ENCODE peak calls at places on chromosomes 6 and 20, in four cellular contexts. One of them, this sample, is unnamed.
A peak's percentile ranks its signal among the peaks of the same experiment; 100 is the strongest.

GRCh38 chr20:19001177-19001576 is 187.6 kb downstream of the SCP2D1 start:
- DNase-seq in GM12878: no peak
- DNase-seq in HepG2: no peak
- DNase-seq in A549: no peak
- DNase-seq in this sample: no peak

GRCh38 chr20:47038581-47039560 is 144.2 kb downstream of the EYA2 start:
- DNase-seq in GM12878: no peak
- DNase-seq in HepG2: no peak
- DNase-seq in A549: no peak
- DNase-seq in this sample: peak; percentile 31

GRCh38 chr6:29647927-29648642 is 8.8 kb upstream of the MOG start:
- DNase-seq in GM12878: no peak
- DNase-seq in HepG2: peak; percentile 39
- DNase-seq in A549: peak; percentile 43
- DNase-seq in this sample: peak; percentile 41

GRCh38 chr6:147700436-147701209 is 192.1 kb downstream of the SAMD5 start:
- DNase-seq in GM12878: no peak
- DNase-seq in HepG2: no peak
- DNase-seq in A549: no peak
- DNase-seq in this sample: no peak

GRCh38 chr6:98041921-98042320 is 758.9 kb upstream of the MMS22L start:
- DNase-seq in GM12878: no peak
- DNase-seq in HepG2: no peak
- DNase-seq in A549: no peak
- DNase-seq in this sample: no peak

GRCh38 chr6:51868591-51869355 is 218.6 kb downstream of the PKHD1 start:
- DNase-seq in GM12878: no peak
- DNase-seq in HepG2: no peak
- DNase-seq in A549: no peak
- DNase-seq in this sample: no peak

GRCh38 chr20:58612021-58612700 is 38.9 kb upstream of the STX16 start:
- DNase-seq in GM12878: no peak
- DNase-seq in HepG2: no peak
- DNase-seq in A549: no peak
- DNase-seq in this sample: peak; percentile 27

GRCh38 chr6:148611213-148611612 is 135.6 kb upstream of the UST start:
- DNase-seq in GM12878: no peak
- DNase-seq in HepG2: no peak
- DNase-seq in A549: no peak
- DNase-seq in this sample: no peak

GRCh38 chr6:126963077-126963809 is 155.2 kb upstream of the RSPO3 start:
- DNase-seq in GM12878: no peak
- DNase-seq in HepG2: no peak
- DNase-seq in A549: no peak
- DNase-seq in this sample: no peak

GRCh38 chr6:21738180-21739094 is 144.9 kb downstream of the SOX4 start:
- DNase-seq in GM12878: no peak
- DNase-seq in HepG2: no peak
- DNase-seq in A549: peak; percentile 84
- DNase-seq in this sample: no peak

GRCh38 chr6:150878347-150879213 is 13.1 kb downstream of the MTHFD1L start:
- DNase-seq in GM12878: no peak
- DNase-seq in HepG2: peak; percentile 86
- DNase-seq in A549: no peak
- DNase-seq in this sample: no peak

GRCh38 chr20:18380908-18381529 is 85.8 kb downstream of the DZANK1 start:
- DNase-seq in GM12878: no peak
- DNase-seq in HepG2: no peak
- DNase-seq in A549: no peak
- DNase-seq in this sample: no peak

GRCh38 chr6:155287762-155288161 is 23.9 kb downstream of the CLDN20 start:
- DNase-seq in GM12878: no peak
- DNase-seq in HepG2: no peak
- DNase-seq in A549: no peak
- DNase-seq in this sample: no peak

GRCh38 chr20:45104786-45105185 is 3.9 kb upstream of the KCNS1 start:
- DNase-seq in GM12878: no peak
- DNase-seq in HepG2: no peak
- DNase-seq in A549: no peak
- DNase-seq in this sample: peak; percentile 91

GRCh38 chr6:15544321-15544900 is 118.4 kb downstream of the DTNBP1 start:
- DNase-seq in GM12878: no peak
- DNase-seq in HepG2: no peak
- DNase-seq in A549: no peak
- DNase-seq in this sample: no peak

GRCh38 chr6:38801305-38801704 is 86.2 kb downstream of the DNAH8 start:
- DNase-seq in GM12878: no peak
- DNase-seq in HepG2: no peak
- DNase-seq in A549: no peak
- DNase-seq in this sample: no peak

GRCh38 chr6:119209452-119210205 is 131.2 kb upstream of the FAM184A start:
- DNase-seq in GM12878: peak; percentile 21
- DNase-seq in HepG2: no peak
- DNase-seq in A549: no peak
- DNase-seq in this sample: peak; percentile 32

GRCh38 chr6:165823609-165824326 is 160.7 kb upstream of the PDE10A start:
- DNase-seq in GM12878: no peak
- DNase-seq in HepG2: no peak
- DNase-seq in A549: no peak
- DNase-seq in this sample: no peak

GRCh38 chr6:102717737-102718427 is 1324.4 kb downstream of the GRIK2 start:
- DNase-seq in GM12878: no peak
- DNase-seq in HepG2: no peak
- DNase-seq in A549: no peak
- DNase-seq in this sample: no peak

GRCh38 chr6:63926950-63927349 is 291.3 kb downstream of the PHF3 start:
- DNase-seq in GM12878: no peak
- DNase-seq in HepG2: peak; percentile 17
- DNase-seq in A549: no peak
- DNase-seq in this sample: no peak

GRCh38 chr20:5353624-5354496 is 37.1 kb upstream of the PROKR2 start:
- DNase-seq in GM12878: no peak
- DNase-seq in HepG2: no peak
- DNase-seq in A549: peak; percentile 55
- DNase-seq in this sample: peak; percentile 18

GRCh38 chr6:26157150-26157837 is 70.1 kb downstream of the HFE start:
- DNase-seq in GM12878: no peak
- DNase-seq in HepG2: no peak
- DNase-seq in A549: no peak
- DNase-seq in this sample: peak; percentile 89

GRCh38 chr6:124970763-124971162 is 8.5 kb downstream of the RNF217 start:
- DNase-seq in GM12878: no peak
- DNase-seq in HepG2: no peak
- DNase-seq in A549: no peak
- DNase-seq in this sample: no peak

GRCh38 chr20:37095108-37095608 is 639 bp downstream of the RBL1 start:
- DNase-seq in GM12878: no peak
- DNase-seq in HepG2: peak; percentile 41
- DNase-seq in A549: peak; percentile 35
- DNase-seq in this sample: peak; percentile 68

GRCh38 chr6:158834675-158835385 is 15.7 kb upstream of the EZR start:
- DNase-seq in GM12878: no peak
- DNase-seq in HepG2: no peak
- DNase-seq in A549: no peak
- DNase-seq in this sample: no peak

DNA sequence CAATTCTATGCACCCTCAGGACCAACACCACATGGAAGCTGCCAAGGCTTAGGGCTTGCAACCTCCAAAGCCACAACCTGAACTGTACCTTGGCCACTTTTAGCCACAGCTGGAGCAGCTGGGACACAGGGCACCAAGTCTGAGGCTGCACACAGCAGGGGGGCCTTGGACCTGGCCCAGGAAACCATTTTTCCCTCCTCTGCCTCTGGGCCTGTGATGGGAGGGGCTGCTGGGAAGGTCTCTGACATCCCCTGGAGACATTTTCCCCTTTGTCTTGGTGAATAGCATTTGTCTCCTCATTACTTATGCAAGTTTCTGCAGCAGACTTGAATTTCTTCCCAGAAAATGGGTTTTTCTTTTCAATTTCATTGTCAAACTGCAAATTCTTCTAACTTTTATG is 13.0 kb downstream of the TPBG start:
- DNase-seq in GM12878: no peak
- DNase-seq in HepG2: no peak
- DNase-seq in A549: no peak
- DNase-seq in this sample: no peak
- TF ChIP-seq MYC in GM12878: no peak
- TF ChIP-seq MYC in HepG2: no peak
- TF ChIP-seq MYC in A549: no peak
- TF ChIP-seq MYC in this sample: no peak

DNA sequence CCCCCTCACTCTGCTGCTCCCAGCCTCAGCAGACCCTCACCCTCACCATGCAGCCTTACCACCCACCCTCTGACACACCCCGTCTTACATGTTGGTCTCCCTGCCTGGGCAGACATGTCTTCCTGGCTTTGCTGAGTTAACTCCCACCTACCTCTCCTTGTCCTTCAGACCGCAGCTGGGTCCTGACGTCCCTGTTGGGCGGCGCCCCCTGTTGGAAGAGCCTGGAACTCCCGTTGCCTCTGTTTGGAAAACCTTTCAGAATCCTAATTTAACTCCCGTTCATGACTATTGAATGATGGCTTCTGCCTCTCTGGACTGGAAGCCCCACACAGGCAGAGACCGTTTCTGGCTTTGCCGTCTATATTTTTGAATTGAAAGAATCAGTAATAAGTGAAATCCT is 245.1 kb downstream of the MYLK4 start:
- DNase-seq in GM12878: no peak
- DNase-seq in HepG2: no peak
- DNase-seq in A549: peak; percentile 17
- DNase-seq in this sample: peak; percentile 60
- TF ChIP-seq CTCF in GM12878: peak; percentile 32
- TF ChIP-seq CTCF in HepG2: peak; percentile 62
- TF ChIP-seq CTCF in A549: no peak
- TF ChIP-seq CTCF in this sample: peak; percentile 66

GRCh38 chr6:33432546-33432945 is 12.7 kb downstream of the SYNGAP1 start:
- DNase-seq in GM12878: no peak
- DNase-seq in HepG2: no peak
- DNase-seq in A549: no peak
- DNase-seq in this sample: no peak

GRCh38 chr6:33433560-33434191 is 13.8 kb downstream of the SYNGAP1 start:
- DNase-seq in GM12878: no peak
- DNase-seq in HepG2: no peak
- DNase-seq in A549: no peak
- DNase-seq in this sample: no peak

GRCh38 chr6:33430991-33431879 is 11.4 kb downstream of the SYNGAP1 start:
- DNase-seq in GM12878: no peak
- DNase-seq in HepG2: peak; percentile 46
- DNase-seq in A549: peak; percentile 62
- DNase-seq in this sample: peak; percentile 70

GRCh38 chr6:33433001-33433559 is 13.2 kb downstream of the SYNGAP1 start:
- DNase-seq in GM12878: no peak
- DNase-seq in HepG2: no peak
- DNase-seq in A549: no peak
- DNase-seq in this sample: no peak

GRCh38 chr6:33431880-33432541 is 12.1 kb downstream of the SYNGAP1 start:
- DNase-seq in GM12878: no peak
- DNase-seq in HepG2: no peak
- DNase-seq in A549: no peak
- DNase-seq in this sample: peak; percentile 89
- H3K4me3 ChIP-seq in GM12878: peak overlapping the region; percentile 80
- H3K4me3 ChIP-seq in HepG2: no peak overlapping the region
- H3K4me3 ChIP-seq in A549: no peak overlapping the region
- H3K4me3 ChIP-seq in this sample: peak overlapping the region; percentile 22

GRCh38 chr6:156563710-156564109 is 213.5 kb upstream of the ARID1B start:
- DNase-seq in GM12878: no peak
- DNase-seq in HepG2: no peak
- DNase-seq in A549: no peak
- DNase-seq in this sample: no peak
- TF ChIP-seq MYC in GM12878: no peak
- TF ChIP-seq MYC in HepG2: no peak
- TF ChIP-seq MYC in A549: no peak
- TF ChIP-seq MYC in this sample: no peak

DNA sequence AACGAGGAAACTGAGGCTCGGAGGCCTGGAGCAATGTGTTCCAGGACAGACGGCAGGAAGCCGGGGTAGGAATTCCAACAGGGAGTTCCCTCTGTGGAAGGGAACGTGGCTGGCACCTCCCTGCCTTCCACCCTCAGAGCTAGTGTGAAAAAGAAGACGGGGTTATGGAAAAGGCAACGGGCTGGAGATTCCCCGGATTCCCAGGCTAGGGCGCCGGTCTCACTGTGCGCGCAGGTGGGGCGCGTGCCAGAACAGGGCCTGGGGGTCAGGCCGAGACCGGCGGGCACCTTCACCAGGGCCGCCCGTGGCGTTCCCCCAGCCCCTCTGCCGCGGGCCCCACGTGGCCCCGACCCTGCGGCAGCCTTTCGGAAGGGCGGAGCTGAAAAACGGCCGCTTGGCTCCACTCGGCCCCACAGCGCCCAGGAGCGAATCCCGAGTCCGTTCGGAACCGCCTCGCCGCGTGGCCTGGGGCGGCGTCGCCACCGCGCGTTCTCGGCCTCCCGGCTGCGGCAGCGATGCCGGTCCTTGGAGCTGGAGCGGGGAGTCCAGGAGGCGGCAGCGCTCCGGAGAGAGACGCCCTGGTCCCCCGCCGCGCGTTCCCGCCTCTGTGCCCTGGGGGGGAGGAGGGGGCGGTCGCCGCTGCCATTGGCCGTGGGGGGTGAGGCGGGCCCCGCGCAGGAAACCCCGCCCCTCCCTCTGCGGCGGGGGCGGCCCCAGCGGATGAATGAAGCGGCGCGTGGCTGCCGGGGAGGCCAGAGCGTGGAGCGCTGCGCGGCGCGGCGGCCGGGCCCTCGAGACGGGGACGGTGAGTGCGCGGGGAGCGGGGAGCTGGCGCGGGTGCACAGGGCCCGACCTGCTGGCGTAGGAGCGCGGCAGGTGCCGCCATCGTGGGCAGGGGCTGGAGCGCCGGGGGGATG is at the start of gene SLCO4A1:
- DNase-seq in GM12878: no peak
- DNase-seq in HepG2: peak; percentile 59
- DNase-seq in A549: peak; percentile 64
- DNase-seq in this sample: peak; percentile 95
- TF ChIP-seq CTCF in GM12878: no peak
- TF ChIP-seq CTCF in HepG2: peak; percentile 53
- TF ChIP-seq CTCF in A549: no peak
- TF ChIP-seq CTCF in this sample: no peak

GRCh38 chr6:89940225-89941027 is 46.2 kb downstream of the GJA10 start:
- DNase-seq in GM12878: peak; percentile 21
- DNase-seq in HepG2: peak; percentile 81
- DNase-seq in A549: peak; percentile 75
- DNase-seq in this sample: peak; percentile 81

GRCh38 chr6:89941847-89942497 is 47.7 kb downstream of the GJA10 start:
- DNase-seq in GM12878: no peak
- DNase-seq in HepG2: no peak
- DNase-seq in A549: no peak
- DNase-seq in this sample: no peak

GRCh38 chr6:89939144-89939543 is 44.9 kb downstream of the GJA10 start:
- DNase-seq in GM12878: no peak
- DNase-seq in HepG2: no peak
- DNase-seq in A549: no peak
- DNase-seq in this sample: no peak

GRCh38 chr6:89942601-89943000 is 48.3 kb downstream of the GJA10 start:
- DNase-seq in GM12878: no peak
- DNase-seq in HepG2: no peak
- DNase-seq in A549: no peak
- DNase-seq in this sample: no peak

GRCh38 chr6:89941031-89941775 is 46.9 kb downstream of the GJA10 start:
- DNase-seq in GM12878: no peak
- DNase-seq in HepG2: peak; percentile 77
- DNase-seq in A549: no peak
- DNase-seq in this sample: no peak
- H3K4me3 ChIP-seq in GM12878: no peak overlapping the region
- H3K4me3 ChIP-seq in HepG2: no peak overlapping the region
- H3K4me3 ChIP-seq in A549: no peak overlapping the region
- H3K4me3 ChIP-seq in this sample: no peak overlapping the region

GRCh38 chr6:116127771-116128493 is 2.0 kb upstream of the COL10A1 start:
- DNase-seq in GM12878: no peak
- DNase-seq in HepG2: peak; percentile 73
- DNase-seq in A549: peak; percentile 24
- DNase-seq in this sample: no peak
- TF ChIP-seq MYC in GM12878: no peak
- TF ChIP-seq MYC in HepG2: no peak
- TF ChIP-seq MYC in A549: no peak
- TF ChIP-seq MYC in this sample: no peak

This sample was measured in NB4.